ENCODE peak calls at places on chromosomes 7 and 10, in seven cellular contexts. One of them, this sample, is unnamed.
A peak's percentile ranks its signal among the peaks of the same experiment; 100 is the strongest.

GRCh38 chr7:103632972-103633371 is 187.0 kb upstream of the SLC26A5 start:
- DNase-seq in foreskin fibroblast: peak; percentile 30
- DNase-seq in HL-60: no peak
- DNase-seq in cardiac muscle cell: peak; percentile 43
- DNase-seq in OCI-LY7: no peak
- DNase-seq in fibroblast of villous mesenchyme: no peak
- DNase-seq in breast epithelium: no peak
- DNase-seq in this sample: no peak

GRCh38 chr10:97718178-97718577 is 4.6 kb downstream of the MARVELD1 start:
- DNase-seq in breast epithelium: no peak
- DNase-seq in fibroblast of villous mesenchyme: no peak
- DNase-seq in cardiac muscle cell: no peak
- DNase-seq in HL-60: no peak
- DNase-seq in foreskin fibroblast: no peak
- DNase-seq in OCI-LY7: no peak
- DNase-seq in this sample: no peak

GRCh38 chr10:45655219-45655618 is 17.4 kb downstream of the ZFAND4 start:
- DNase-seq in foreskin fibroblast: no peak
- DNase-seq in fibroblast of villous mesenchyme: no peak
- DNase-seq in OCI-LY7: no peak
- DNase-seq in cardiac muscle cell: no peak
- DNase-seq in HL-60: no peak
- DNase-seq in breast epithelium: no peak
- DNase-seq in this sample: no peak

GRCh38 chr10:84267503-84268126 is 22.8 kb downstream of the RGR start:
- DNase-seq in fibroblast of villous mesenchyme: peak; percentile 37
- DNase-seq in foreskin fibroblast: peak; percentile 81
- DNase-seq in cardiac muscle cell: peak; percentile 51
- DNase-seq in OCI-LY7: peak; percentile 46
- DNase-seq in breast epithelium: no peak
- DNase-seq in HL-60: no peak
- DNase-seq in this sample: no peak

GRCh38 chr10:25934673-25935139 is 677 bp downstream of the MYO3A start:
- DNase-seq in cardiac muscle cell: no peak
- DNase-seq in OCI-LY7: no peak
- DNase-seq in fibroblast of villous mesenchyme: no peak
- DNase-seq in breast epithelium: no peak
- DNase-seq in foreskin fibroblast: no peak
- DNase-seq in HL-60: no peak
- DNase-seq in this sample: no peak

GRCh38 chr7:120856198-120856597 is 1.7 kb downstream of the TSPAN12 start:
- DNase-seq in HL-60: no peak
- DNase-seq in cardiac muscle cell: no peak
- DNase-seq in fibroblast of villous mesenchyme: peak; percentile 2
- DNase-seq in OCI-LY7: no peak
- DNase-seq in breast epithelium: no peak
- DNase-seq in foreskin fibroblast: peak; percentile 1
- DNase-seq in this sample: no peak

GRCh38 chr7:71131256-71131752 is 640 bp upstream of the GALNT17 start:
- DNase-seq in OCI-LY7: no peak
- DNase-seq in breast epithelium: no peak
- DNase-seq in cardiac muscle cell: peak; percentile 11
- DNase-seq in fibroblast of villous mesenchyme: no peak
- DNase-seq in HL-60: no peak
- DNase-seq in foreskin fibroblast: peak; percentile 6
- DNase-seq in this sample: no peak

GRCh38 chr10:36114141-36114540 is 472.0 kb upstream of the FZD8 start:
- DNase-seq in OCI-LY7: no peak
- DNase-seq in cardiac muscle cell: peak; percentile 8
- DNase-seq in foreskin fibroblast: no peak
- DNase-seq in fibroblast of villous mesenchyme: no peak
- DNase-seq in breast epithelium: no peak
- DNase-seq in HL-60: no peak
- DNase-seq in this sample: no peak

GRCh38 chr7:32224276-32224675 is 154.1 kb upstream of the PDE1C start:
- DNase-seq in HL-60: no peak
- DNase-seq in foreskin fibroblast: no peak
- DNase-seq in fibroblast of villous mesenchyme: no peak
- DNase-seq in OCI-LY7: no peak
- DNase-seq in cardiac muscle cell: no peak
- DNase-seq in breast epithelium: no peak
- DNase-seq in this sample: no peak

GRCh38 chr10:30436688-30437038 is 2.7 kb downstream of the MAP3K8 start:
- DNase-seq in foreskin fibroblast: no peak
- DNase-seq in breast epithelium: no peak
- DNase-seq in OCI-LY7: no peak
- DNase-seq in HL-60: no peak
- DNase-seq in cardiac muscle cell: no peak
- DNase-seq in fibroblast of villous mesenchyme: peak; percentile 41
- DNase-seq in this sample: no peak

GRCh38 chr7:67447297-67447696 is 450.7 kb downstream of the TYW1 start:
- DNase-seq in foreskin fibroblast: no peak
- DNase-seq in cardiac muscle cell: no peak
- DNase-seq in HL-60: no peak
- DNase-seq in breast epithelium: no peak
- DNase-seq in OCI-LY7: no peak
- DNase-seq in fibroblast of villous mesenchyme: no peak
- DNase-seq in this sample: no peak

GRCh38 chr7:132430041-132430440 is 146.2 kb downstream of the PLXNA4 start:
- DNase-seq in cardiac muscle cell: no peak
- DNase-seq in HL-60: no peak
- DNase-seq in fibroblast of villous mesenchyme: no peak
- DNase-seq in foreskin fibroblast: no peak
- DNase-seq in breast epithelium: no peak
- DNase-seq in OCI-LY7: no peak
- DNase-seq in this sample: no peak

GRCh38 chr10:23316406-23316805 is 28.2 kb downstream of the C10orf67 start:
- DNase-seq in breast epithelium: no peak
- DNase-seq in HL-60: no peak
- DNase-seq in fibroblast of villous mesenchyme: no peak
- DNase-seq in cardiac muscle cell: no peak
- DNase-seq in foreskin fibroblast: no peak
- DNase-seq in OCI-LY7: no peak
- DNase-seq in this sample: no peak

GRCh38 chr10:31147220-31147608 is 115.5 kb upstream of the ZNF438 start:
- DNase-seq in HL-60: no peak
- DNase-seq in foreskin fibroblast: peak; percentile 83
- DNase-seq in OCI-LY7: no peak
- DNase-seq in fibroblast of villous mesenchyme: peak; percentile 85
- DNase-seq in cardiac muscle cell: peak; percentile 47
- DNase-seq in breast epithelium: no peak
- DNase-seq in this sample: no peak

GRCh38 chr7:94769726-94770125 is 113.8 kb upstream of the SGCE start:
- DNase-seq in HL-60: no peak
- DNase-seq in foreskin fibroblast: no peak
- DNase-seq in cardiac muscle cell: no peak
- DNase-seq in breast epithelium: no peak
- DNase-seq in fibroblast of villous mesenchyme: no peak
- DNase-seq in OCI-LY7: no peak
- DNase-seq in this sample: no peak

GRCh38 chr10:35641430-35642015 is 573 bp downstream of the FZD8 start:
- DNase-seq in breast epithelium: no peak
- DNase-seq in OCI-LY7: peak; percentile 48
- DNase-seq in cardiac muscle cell: peak; percentile 50
- DNase-seq in fibroblast of villous mesenchyme: peak; percentile 36
- DNase-seq in HL-60: no peak
- DNase-seq in foreskin fibroblast: peak; percentile 70
- DNase-seq in this sample: no peak

GRCh38 chr10:112223725-112224124 is 40.2 kb upstream of the GPAM start:
- DNase-seq in breast epithelium: no peak
- DNase-seq in foreskin fibroblast: no peak
- DNase-seq in OCI-LY7: no peak
- DNase-seq in fibroblast of villous mesenchyme: no peak
- DNase-seq in HL-60: no peak
- DNase-seq in cardiac muscle cell: no peak
- DNase-seq in this sample: no peak

GRCh38 chr7:155003215-155003999 is 483 bp upstream of the PAXIP1 start:
- DNase-seq in OCI-LY7: peak; percentile 89
- DNase-seq in foreskin fibroblast: peak; percentile 91
- DNase-seq in fibroblast of villous mesenchyme: peak; percentile 81
- DNase-seq in HL-60: peak; percentile 80
- DNase-seq in breast epithelium: peak; percentile 69
- DNase-seq in cardiac muscle cell: peak; percentile 88
- DNase-seq in this sample: no peak

GRCh38 chr7:1022801-1023465 is 21.4 kb upstream of the GPR146 start:
- DNase-seq in foreskin fibroblast: no peak
- DNase-seq in breast epithelium: no peak
- DNase-seq in fibroblast of villous mesenchyme: no peak
- DNase-seq in cardiac muscle cell: no peak
- DNase-seq in HL-60: no peak
- DNase-seq in OCI-LY7: peak; percentile 64
- DNase-seq in this sample: no peak

DNA sequence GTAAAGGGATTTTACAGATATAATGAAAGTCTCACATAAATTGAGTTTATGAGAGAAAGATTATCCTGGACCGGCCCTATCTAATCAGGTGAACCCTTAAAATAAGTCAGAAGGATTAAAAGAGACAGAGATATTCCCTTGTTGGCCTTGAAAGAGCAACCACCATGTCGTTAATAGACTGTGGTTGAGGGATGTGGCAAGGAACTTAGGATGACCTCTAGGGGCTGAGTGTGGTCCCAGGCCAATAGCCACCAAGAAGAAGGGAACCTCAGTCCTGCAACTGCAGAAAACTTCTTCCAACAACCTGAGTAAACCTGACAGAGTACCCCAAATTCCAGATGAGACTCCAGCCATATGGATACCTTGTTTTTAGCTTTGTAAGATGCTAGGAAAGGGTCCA is 121.5 kb downstream of the POLR1F start:
- DNase-seq in breast epithelium: no peak
- DNase-seq in fibroblast of villous mesenchyme: no peak
- DNase-seq in cardiac muscle cell: peak; percentile 6
- DNase-seq in foreskin fibroblast: no peak
- DNase-seq in HL-60: no peak
- DNase-seq in OCI-LY7: no peak
- DNase-seq in this sample: no peak
- TF ChIP-seq CTCF in breast epithelium: no peak
- TF ChIP-seq CTCF in fibroblast of villous mesenchyme: no peak
- TF ChIP-seq CTCF in cardiac muscle cell: no peak
- TF ChIP-seq CTCF in foreskin fibroblast: no peak
- TF ChIP-seq CTCF in HL-60: no peak
- TF ChIP-seq CTCF in OCI-LY7: no peak
- TF ChIP-seq CTCF in this sample: peak; percentile 33

GRCh38 chr7:14754631-14755030 is 147.9 kb downstream of the DGKB start:
- DNase-seq in cardiac muscle cell: peak; percentile 33
- DNase-seq in foreskin fibroblast: peak; percentile 76
- DNase-seq in fibroblast of villous mesenchyme: peak; percentile 22
- DNase-seq in breast epithelium: no peak
- DNase-seq in HL-60: peak; percentile 30
- DNase-seq in OCI-LY7: no peak
- DNase-seq in this sample: no peak
- H3K4me3 ChIP-seq in cardiac muscle cell: no peak overlapping the region
- H3K4me3 ChIP-seq in foreskin fibroblast: no peak overlapping the region
- H3K4me3 ChIP-seq in fibroblast of villous mesenchyme: no peak overlapping the region
- H3K4me3 ChIP-seq in breast epithelium: no peak overlapping the region
- H3K4me3 ChIP-seq in HL-60: no peak overlapping the region
- H3K4me3 ChIP-seq in OCI-LY7: no peak overlapping the region
- H3K4me3 ChIP-seq in this sample: no peak overlapping the region

DNA sequence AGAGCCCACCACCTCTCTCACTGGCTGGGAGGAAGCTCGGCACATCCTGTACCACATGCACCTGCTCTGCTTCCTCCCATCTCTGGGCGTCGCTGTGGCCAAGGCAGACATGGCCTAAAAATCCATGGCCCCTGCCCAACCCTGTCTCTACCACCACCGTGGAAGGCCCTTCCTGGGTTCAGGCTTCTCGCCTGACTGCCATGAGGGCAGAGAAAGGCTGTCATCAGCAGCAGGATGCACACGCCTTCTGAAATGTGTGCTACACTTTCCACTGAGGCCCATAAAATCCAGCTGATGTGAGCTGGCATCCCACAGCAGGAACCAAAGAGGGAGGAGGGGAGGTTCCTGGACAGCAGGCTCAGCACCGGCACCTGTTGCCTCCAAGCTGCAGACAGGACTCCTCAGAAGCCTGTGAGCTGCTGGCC is 93.4 kb downstream of the PTPRN2 start:
- DNase-seq in cardiac muscle cell: no peak
- DNase-seq in fibroblast of villous mesenchyme: no peak
- DNase-seq in OCI-LY7: peak; percentile 50
- DNase-seq in breast epithelium: no peak
- DNase-seq in HL-60: peak; percentile 10
- DNase-seq in foreskin fibroblast: no peak
- DNase-seq in this sample: no peak
- TF ChIP-seq CTCF in cardiac muscle cell: no peak
- TF ChIP-seq CTCF in fibroblast of villous mesenchyme: no peak
- TF ChIP-seq CTCF in OCI-LY7: peak; percentile 70
- TF ChIP-seq CTCF in breast epithelium: no peak
- TF ChIP-seq CTCF in HL-60: peak; percentile 34
- TF ChIP-seq CTCF in foreskin fibroblast: no peak
- TF ChIP-seq CTCF in this sample: peak; percentile 40

GRCh38 chr10:72663971-72664370 is 28.0 kb upstream of the MCU start:
- DNase-seq in HL-60: no peak
- DNase-seq in foreskin fibroblast: no peak
- DNase-seq in breast epithelium: no peak
- DNase-seq in OCI-LY7: no peak
- DNase-seq in cardiac muscle cell: peak; percentile 16
- DNase-seq in fibroblast of villous mesenchyme: no peak
- DNase-seq in this sample: no peak
- H3K4me3 ChIP-seq in HL-60: no peak overlapping the region
- H3K4me3 ChIP-seq in foreskin fibroblast: no peak overlapping the region
- H3K4me3 ChIP-seq in breast epithelium: no peak overlapping the region
- H3K4me3 ChIP-seq in OCI-LY7: no peak overlapping the region
- H3K4me3 ChIP-seq in cardiac muscle cell: no peak overlapping the region
- H3K4me3 ChIP-seq in fibroblast of villous mesenchyme: no peak overlapping the region
- H3K4me3 ChIP-seq in this sample: no peak overlapping the region

GRCh38 chr7:6576024-6576866 is 1.0 kb upstream of the ZDHHC4 start:
- DNase-seq in fibroblast of villous mesenchyme: no peak
- DNase-seq in foreskin fibroblast: no peak
- DNase-seq in cardiac muscle cell: no peak
- DNase-seq in HL-60: no peak
- DNase-seq in OCI-LY7: no peak
- DNase-seq in breast epithelium: no peak
- DNase-seq in this sample: no peak

GRCh38 chr7:6578114-6579084 is 1.1 kb downstream of the ZDHHC4 start:
- DNase-seq in foreskin fibroblast: no peak
- DNase-seq in fibroblast of villous mesenchyme: peak; percentile 17
- DNase-seq in breast epithelium: no peak
- DNase-seq in OCI-LY7: no peak
- DNase-seq in HL-60: no peak
- DNase-seq in cardiac muscle cell: peak; percentile 24
- DNase-seq in this sample: no peak

GRCh38 chr7:6577369-6578113 is at the start of gene ZDHHC4:
- DNase-seq in cardiac muscle cell: peak; percentile 95
- DNase-seq in fibroblast of villous mesenchyme: peak; percentile 86
- DNase-seq in foreskin fibroblast: peak; percentile 93
- DNase-seq in OCI-LY7: peak; percentile 95
- DNase-seq in HL-60: peak; percentile 76
- DNase-seq in breast epithelium: peak; percentile 53
- DNase-seq in this sample: peak; percentile 75

GRCh38 chr7:6575246-6576023 is 1.8 kb upstream of the ZDHHC4 start:
- DNase-seq in foreskin fibroblast: no peak
- DNase-seq in fibroblast of villous mesenchyme: no peak
- DNase-seq in HL-60: no peak
- DNase-seq in OCI-LY7: no peak
- DNase-seq in cardiac muscle cell: no peak
- DNase-seq in breast epithelium: no peak
- DNase-seq in this sample: no peak

DNA sequence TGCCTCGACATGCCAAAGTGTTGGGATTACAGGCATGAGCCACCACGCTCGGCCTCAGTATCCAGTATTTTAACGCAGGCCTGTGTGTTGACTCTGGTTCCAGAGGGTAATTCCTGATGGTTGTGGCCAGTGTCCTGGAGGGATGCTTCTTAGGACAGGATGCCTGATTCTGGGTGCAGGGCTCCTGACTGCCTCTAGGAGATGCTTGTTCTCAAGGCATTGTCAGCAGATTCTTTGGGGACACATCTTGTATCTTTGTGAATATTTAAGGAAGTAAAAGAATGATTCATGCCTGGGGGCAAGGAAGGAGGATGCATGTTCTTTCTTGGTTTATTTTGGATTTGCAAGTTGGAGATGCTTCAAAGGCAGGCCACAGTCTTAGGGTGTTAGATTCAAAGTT is 2.2 kb downstream of the ZDHHC4 start:
- DNase-seq in breast epithelium: no peak
- DNase-seq in cardiac muscle cell: no peak
- DNase-seq in HL-60: peak; percentile 28
- DNase-seq in OCI-LY7: peak; percentile 59
- DNase-seq in foreskin fibroblast: peak; percentile 47
- DNase-seq in fibroblast of villous mesenchyme: peak; percentile 7
- DNase-seq in this sample: no peak
- TF ChIP-seq CTCF in breast epithelium: no peak
- TF ChIP-seq CTCF in cardiac muscle cell: peak; percentile 16
- TF ChIP-seq CTCF in HL-60: peak; percentile 25
- TF ChIP-seq CTCF in OCI-LY7: peak; percentile 62
- TF ChIP-seq CTCF in foreskin fibroblast: peak; percentile 13
- TF ChIP-seq CTCF in fibroblast of villous mesenchyme: no peak
- TF ChIP-seq CTCF in this sample: peak; percentile 31

This sample was measured in GM12864.